ENCODE peak calls at places on chromosomes 6 and 20, in eight cellular contexts. X, A, B, W, H, L, V and Z are unnamed samples.

GRCh38 chr6:33745558-33745957 is 1.1 kb downstream of the IP6K3 start:
- DNase-seq in W (no peak), V (peak), B (no peak), H (no peak), L (no peak), X (no peak), A (no peak), Z (no peak)

GRCh38 chr6:15036690-15037245 is 209.1 kb upstream of the JARID2 start:
- DNase-seq in L (peak), W (no peak), V (no peak), A (no peak), H (no peak), B (no peak), X (no peak), Z (no peak)

GRCh38 chr20:1489764-1490436 is 1.3 kb downstream of the SIRPB2 start:
- DNase-seq in L (no peak), X (no peak), B (peak), A (no peak), W (no peak), V (no peak), H (no peak), Z (peak)

GRCh38 chr20:1130849-1131248 is 12.4 kb downstream of the PSMF1 start:
- DNase-seq in W (no peak), X (peak), A (no peak), V (no peak), H (no peak), L (no peak), B (peak), Z (no peak)

GRCh38 chr6:142726616-142727015 is 218.4 kb downstream of the HIVEP2 start:
- DNase-seq in V (no peak), H (no peak), A (peak), W (no peak), X (no peak), B (no peak), L (no peak), Z (peak)

GRCh38 chr6:136201735-136202134 is 48.4 kb downstream of the MTFR2 start:
- DNase-seq in V (peak), B (no peak), L (no peak), X (no peak), A (peak), W (no peak), H (no peak), Z (peak)

GRCh38 chr6:3987072-3987471 is 91.9 kb downstream of the FAM217A start:
- DNase-seq in B (no peak), A (peak), L (no peak), X (no peak), W (peak), H (no peak), V (peak), Z (no peak)

GRCh38 chr6:154352898-154353585 is 3.6 kb downstream of the IPCEF1 start:
- DNase-seq in H (peak), X (peak), V (no peak), A (no peak), L (no peak), W (no peak), B (peak), Z (no peak)

GRCh38 chr6:133241901-133242760 is 974 bp downstream of the EYA4 start:
- DNase-seq in X (peak), L (peak), H (no peak), W (no peak), B (no peak), A (no peak), V (peak), Z (peak)

GRCh38 chr20:37757550-37757949 is 63.7 kb downstream of the CTNNBL1 start:
- DNase-seq in B (no peak), W (no peak), H (peak), L (no peak), A (no peak), V (no peak), X (no peak), Z (peak)

GRCh38 chr20:38117635-38118034 is 47.4 kb downstream of the TGM2 start:
- DNase-seq in W (no peak), X (no peak), H (no peak), B (no peak), A (peak), L (no peak), V (peak), Z (peak)

GRCh38 chr6:122789862-122790739 is 1.0 kb downstream of the SMPDL3A start:
- DNase-seq in A (no peak), X (peak), L (peak), W (no peak), B (peak), V (peak), H (peak), Z (peak)

GRCh38 chr6:20409427-20409971 is 7.8 kb downstream of the E2F3 start:
- DNase-seq in H (peak), W (no peak), L (no peak), A (no peak), B (no peak), V (no peak), X (peak), Z (no peak)

GRCh38 chr6:114090626-114091025 is 119.7 kb upstream of the HDAC2 start:
- DNase-seq in V (no peak), W (no peak), B (no peak), X (no peak), A (no peak), L (no peak), H (no peak), Z (no peak)

GRCh38 chr20:35842361-35842760 is 70.5 kb downstream of the PHF20 start:
- DNase-seq in L (no peak), B (no peak), H (no peak), W (no peak), A (no peak), X (no peak), V (no peak), Z (no peak)

GRCh38 chr6:118645395-118645794 is 6.0 kb downstream of the CEP85L start:
- DNase-seq in X (no peak), H (no peak), B (no peak), V (peak), L (no peak), A (no peak), W (no peak), Z (no peak)

GRCh38 chr20:35311409-35311808 is 19.2 kb upstream of the FAM83C start:
- DNase-seq in X (no peak), A (peak), L (no peak), W (no peak), V (no peak), B (no peak), H (peak), Z (peak)

GRCh38 chr6:40986364-40986763 is 52.7 kb downstream of the UNC5CL start:
- DNase-seq in B (no peak), W (no peak), A (no peak), V (no peak), X (no peak), H (no peak), L (no peak), Z (no peak)

GRCh38 chr6:40986871-40987270 is 52.1 kb downstream of the UNC5CL start:
- DNase-seq in W (no peak), H (no peak), V (no peak), B (no peak), A (no peak), X (no peak), L (no peak), Z (no peak)

GRCh38 chr6:40988634-40989033 is 50.4 kb downstream of the UNC5CL start:
- DNase-seq in B (no peak), V (no peak), A (no peak), H (no peak), L (no peak), W (no peak), X (no peak), Z (peak)

GRCh38 chr6:40989204-40990179 is 49.5 kb downstream of the UNC5CL start:
- DNase-seq in H (no peak), V (no peak), X (no peak), B (no peak), L (no peak), W (no peak), A (no peak), Z (no peak)

GRCh38 chr6:40990301-40990700 is 48.7 kb downstream of the UNC5CL start:
- DNase-seq in W (no peak), L (no peak), B (no peak), H (no peak), X (no peak), V (no peak), A (no peak), Z (no peak)
- TF ChIP-seq CTCF in W (peak), L (no peak), B (no peak), H (no peak), X (no peak), V (peak), A (peak), Z (no peak)

GRCh38 chr6:110990835-110991576 is 9.2 kb downstream of the RPF2 start:
- DNase-seq in V (no peak), X (no peak), H (no peak), A (no peak), L (no peak), W (no peak), B (no peak), Z (no peak)
- TF ChIP-seq CTCF in V (no peak), X (no peak), H (no peak), A (peak), L (no peak), W (no peak), B (no peak), Z (no peak)

GRCh38 chr6:108566406-108566805 is 5.7 kb downstream of the FOXO3 start:
- DNase-seq in W (no peak), A (no peak), V (no peak), B (no peak), X (no peak), H (no peak), L (no peak), Z (no peak)

GRCh38 chr6:108568101-108568500 is 7.4 kb downstream of the FOXO3 start:
- DNase-seq in X (no peak), H (no peak), W (no peak), V (no peak), L (no peak), B (no peak), A (no peak), Z (no peak)

GRCh38 chr6:108565091-108565766 is 4.5 kb downstream of the FOXO3 start:
- DNase-seq in L (no peak), A (no peak), V (no peak), X (peak), W (no peak), H (peak), B (no peak), Z (peak)

GRCh38 chr6:108564178-108564577 is 3.5 kb downstream of the FOXO3 start:
- DNase-seq in X (no peak), L (no peak), V (peak), B (no peak), W (no peak), H (peak), A (peak), Z (peak)

GRCh38 chr6:108565893-108566292 is 5.2 kb downstream of the FOXO3 start:
- DNase-seq in A (peak), H (peak), X (no peak), L (no peak), V (peak), B (no peak), W (no peak), Z (peak)
- TF ChIP-seq CTCF in A (peak), H (no peak), X (no peak), L (no peak), V (peak), B (no peak), W (no peak), Z (no peak)

GRCh38 chr20:10553326-10553984 is 118.3 kb downstream of the SLX4IP start:
- DNase-seq in H (peak), B (peak), X (peak), A (peak), W (peak), V (peak), L (peak), Z (peak)
- TF ChIP-seq CTCF in H (peak), B (peak), X (peak), A (peak), W (peak), V (peak), L (peak), Z (peak)

GRCh38 chr6:36807143-36807542 is 32.1 kb downstream of the CPNE5 start:
- DNase-seq in H (no peak), B (no peak), A (no peak), X (no peak), L (no peak), V (no peak), W (no peak), Z (no peak)

GRCh38 chr6:36809156-36809555 is 30.1 kb downstream of the CPNE5 start:
- DNase-seq in B (no peak), X (no peak), A (no peak), H (no peak), L (no peak), W (no peak), V (no peak), Z (no peak)

GRCh38 chr6:36807750-36808149 is 31.5 kb downstream of the CPNE5 start:
- DNase-seq in L (no peak), X (no peak), H (no peak), V (no peak), B (no peak), W (no peak), A (no peak), Z (no peak)

GRCh38 chr6:36808634-36809033 is 30.6 kb downstream of the CPNE5 start:
- DNase-seq in X (no peak), B (no peak), V (no peak), A (no peak), W (no peak), L (no peak), H (no peak), Z (no peak)

DNA sequence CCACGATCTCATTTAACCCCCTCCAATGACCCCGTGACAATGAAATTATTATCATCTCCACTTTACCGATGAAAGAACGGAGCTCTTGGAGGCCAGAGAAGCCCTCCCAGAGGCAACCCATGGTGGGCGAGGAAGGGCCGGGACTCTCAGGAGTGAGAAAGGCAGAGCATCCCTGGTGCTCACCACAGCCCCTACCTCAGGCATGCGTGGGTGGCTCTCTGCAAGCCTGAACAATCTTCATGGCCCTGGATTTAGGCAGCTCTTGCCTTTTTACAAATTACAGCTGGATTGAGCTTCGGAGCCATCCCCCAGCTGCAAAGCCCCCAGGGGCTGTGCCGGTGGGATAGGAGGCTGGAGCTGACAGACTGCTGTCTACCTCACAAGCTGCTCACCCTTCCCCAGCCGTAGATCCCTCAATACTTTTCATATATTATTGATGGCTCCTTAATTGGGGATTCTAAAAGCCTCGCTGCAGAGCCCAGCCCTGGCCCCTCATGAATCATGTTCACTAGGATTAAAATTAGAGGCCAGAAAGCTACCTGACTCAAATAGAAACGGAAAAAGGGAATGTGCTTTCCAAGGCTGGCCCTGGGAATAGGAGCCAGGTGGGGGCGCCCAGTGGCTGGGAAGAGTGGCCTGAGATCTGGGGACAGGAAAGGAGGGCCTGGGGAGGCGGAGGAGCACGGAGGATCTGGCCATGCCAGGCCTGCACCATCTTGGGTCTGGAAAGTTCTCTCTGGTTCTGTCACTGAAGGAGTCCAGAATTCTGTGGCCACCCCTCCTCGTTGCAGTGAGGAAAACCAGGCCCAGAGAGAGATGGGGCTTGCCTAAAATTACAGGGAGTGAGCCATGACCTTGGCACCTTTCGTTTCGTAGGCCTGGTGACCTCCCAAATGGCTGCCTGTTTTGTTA is 29.1 kb downstream of the CPNE5 start:
- DNase-seq in A (no peak), B (no peak), X (no peak), H (no peak), L (no peak), W (no peak), V (no peak), Z (peak)
- TF ChIP-seq CTCF in A (no peak), B (no peak), X (no peak), H (no peak), L (no peak), W (no peak), V (peak), Z (no peak)

GRCh38 chr6:49912193-49912592 is 45.9 kb upstream of the CRISP1 start:
- DNase-seq in A (no peak), V (no peak), H (no peak), X (no peak), B (no peak), W (no peak), L (no peak), Z (no peak)
- TF ChIP-seq CTCF in A (no peak), V (no peak), H (no peak), X (no peak), B (no peak), W (no peak), L (no peak), Z (no peak)

DNA sequence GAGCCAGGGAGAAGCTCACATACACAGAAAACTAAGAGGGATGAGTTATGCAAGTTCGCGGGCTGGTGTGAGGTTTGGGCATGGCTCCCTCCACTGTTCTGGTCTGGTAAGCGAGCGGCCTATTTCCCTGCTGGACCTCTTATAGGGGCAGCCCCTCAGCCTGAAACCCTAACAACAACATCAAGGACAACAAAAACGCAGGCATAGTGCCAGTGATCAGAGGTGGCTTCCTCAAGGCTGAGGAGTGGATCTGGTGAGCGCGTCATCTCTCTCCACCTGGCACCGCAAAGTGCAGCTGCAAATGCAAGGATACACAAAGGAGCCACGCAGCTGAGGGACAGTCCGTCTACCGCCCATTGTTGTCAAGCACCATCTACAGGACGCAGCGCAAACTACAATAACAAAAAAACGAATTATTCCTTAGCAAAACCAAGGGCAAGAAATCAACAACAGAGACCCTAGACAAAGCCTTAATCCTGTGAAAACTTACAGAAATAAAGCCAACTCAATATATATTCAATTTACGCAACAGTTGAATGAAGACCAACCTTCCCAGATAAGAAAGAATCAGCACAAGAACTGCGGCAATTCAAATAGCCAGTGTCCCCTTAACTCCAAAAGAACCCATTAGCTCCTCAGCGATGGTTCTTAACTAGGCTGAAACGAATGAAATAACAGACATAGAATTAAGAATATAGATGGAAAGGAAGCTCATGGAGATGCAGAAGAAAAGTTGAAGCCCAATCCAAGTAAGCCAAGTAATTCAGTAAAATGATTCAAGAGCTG is 9.2 kb upstream of the DEFB110 start:
- DNase-seq in X (peak), B (no peak), L (no peak), H (peak), A (no peak), V (no peak), W (no peak), Z (peak)
- TF ChIP-seq CTCF in X (peak), B (no peak), L (no peak), H (peak), A (no peak), V (no peak), W (no peak), Z (peak)

DNA sequence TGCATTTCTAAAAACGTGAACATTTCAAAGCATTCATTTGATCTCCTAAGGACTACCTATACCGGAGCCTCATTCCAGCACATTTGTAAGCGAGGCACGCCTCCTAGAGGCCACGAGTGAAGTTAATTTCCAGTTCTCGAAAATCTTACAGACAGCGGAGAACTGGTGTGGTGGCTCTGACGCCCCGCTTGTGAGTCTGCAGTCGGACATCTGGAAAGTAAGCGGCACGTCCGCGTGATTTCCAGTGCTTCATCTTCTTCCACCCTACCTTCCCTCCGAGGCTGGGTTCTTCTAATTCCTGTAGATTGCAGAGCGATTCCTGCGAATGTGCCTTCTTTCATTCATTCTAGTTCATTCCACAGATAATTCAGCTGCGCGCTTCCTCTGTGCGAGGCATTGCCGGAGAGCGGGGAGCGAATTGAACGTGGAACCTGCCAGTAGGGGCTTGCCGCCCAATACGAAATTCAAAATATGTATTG is 810 bp upstream of the PRIM2 start:
- DNase-seq in A (peak), B (peak), H (peak), V (peak), L (peak), W (peak), X (peak), Z (peak)
- TF ChIP-seq CTCF in A (peak), B (peak), H (peak), V (peak), L (peak), W (peak), X (peak), Z (peak)